ENCODE peak calls at places on chromosome 12, in five cellular contexts. V is IMR-90, F is K562, O is HepG2, U is GM12878. S is an unnamed sample.
A peak's percentile ranks its signal among the peaks of the same experiment; 100 is the strongest.

GRCh38 chr12:108641446-108642268 is 8.0 kb upstream of the SELPLG start:
- DNase-seq in V (no peak), F (no peak), O (no peak), U (no peak), S (no peak)

GRCh38 chr12:39572551-39572950 is 47.1 kb downstream of the ABCD2 start:
- DNase-seq in V (no peak), F (no peak), O (no peak), U (no peak), S (no peak)

GRCh38 chr12:78442454-78442801 is 422.1 kb upstream of the SYT1 start:
- DNase-seq in V (peak; percentile 56), F (no peak), O (no peak), U (no peak), S (no peak)

GRCh38 chr12:77924703-77925102 is 94.0 kb downstream of the NAV3 start:
- DNase-seq in V (peak; percentile 52), F (no peak), O (no peak), U (no peak), S (no peak)

GRCh38 chr12:111448831-111449790 is 43.4 kb downstream of the SH2B3 start:
- DNase-seq in V (no peak), F (no peak), O (no peak), U (no peak), S (no peak)

GRCh38 chr12:71955946-71956345 is 17.3 kb downstream of the TPH2 start:
- DNase-seq in V (peak; percentile 89), F (no peak), O (no peak), U (no peak), S (no peak)

GRCh38 chr12:124617615-124618014 is 50.2 kb upstream of the NCOR2 start:
- DNase-seq in V (no peak), F (peak; percentile 35), O (no peak), U (no peak), S (peak; percentile 90)

GRCh38 chr12:2064078-2064507 is 11.3 kb downstream of the CACNA1C start:
- DNase-seq in V (peak; percentile 59), F (no peak), O (no peak), U (peak; percentile 28), S (peak; percentile 73)

GRCh38 chr12:115672506-115673080 is 604.9 kb downstream of the MED13L start:
- DNase-seq in V (no peak), F (no peak), O (no peak), U (no peak), S (no peak)

GRCh38 chr12:102567031-102567985 is 86.9 kb upstream of the IGF1 start:
- DNase-seq in V (peak; percentile 74), F (no peak), O (no peak), U (no peak), S (peak; percentile 1)

GRCh38 chr12:15726029-15726756 is 63.0 kb downstream of the EPS8 start:
- DNase-seq in V (no peak), F (no peak), O (no peak), U (no peak), S (no peak)

GRCh38 chr12:13462450-13462849 is 265.9 kb downstream of the EMP1 start:
- DNase-seq in V (no peak), F (no peak), O (no peak), U (no peak), S (no peak)

GRCh38 chr12:58750484-58750883 is 169.8 kb downstream of the LRIG3 start:
- DNase-seq in V (peak; percentile 98), F (no peak), O (no peak), U (no peak), S (no peak)

GRCh38 chr12:120076651-120077050 is 39.9 kb downstream of the RAB35 start:
- DNase-seq in V (no peak), F (no peak), O (no peak), U (no peak), S (no peak)

GRCh38 chr12:70467908-70468733 is 102.0 kb downstream of the KCNMB4 start:
- DNase-seq in V (no peak), F (peak; percentile 46), O (peak; percentile 34), U (no peak), S (no peak)

GRCh38 chr12:60176891-60177290 is 581.1 kb downstream of the SLC16A7 start:
- DNase-seq in V (no peak), F (no peak), O (no peak), U (no peak), S (no peak)

GRCh38 chr12:115323223-115323905 is 639.4 kb upstream of the TBX3 start:
- DNase-seq in V (peak; percentile 86), F (no peak), O (no peak), U (no peak), S (no peak)

GRCh38 chr12:72330291-72330690 is 58.1 kb downstream of the TRHDE start:
- DNase-seq in V (peak; percentile 82), F (no peak), O (no peak), U (no peak), S (no peak)

GRCh38 chr12:68537571-68537970 is 73.1 kb upstream of the RAP1B start:
- DNase-seq in V (no peak), F (no peak), O (no peak), U (no peak), S (no peak)

GRCh38 chr12:86117711-86118110 is 138.5 kb downstream of the MGAT4C start:
- DNase-seq in V (peak; percentile 4), F (no peak), O (no peak), U (no peak), S (no peak)

GRCh38 chr12:95218852-95219171 is 1.2 kb downstream of the VEZT start:
- DNase-seq in V (no peak), F (peak; percentile 55), O (no peak), U (no peak), S (no peak)

GRCh38 chr12:27651201-27651600 is 45.0 kb upstream of the REP15 start:
- DNase-seq in V (peak; percentile 14), F (no peak), O (no peak), U (no peak), S (no peak)

GRCh38 chr12:104743181-104743580 is 214.9 kb downstream of the SLC41A2 start:
- DNase-seq in V (no peak), F (no peak), O (no peak), U (no peak), S (no peak)

GRCh38 chr12:104741072-104741471 is 217.0 kb downstream of the SLC41A2 start:
- DNase-seq in V (no peak), F (no peak), O (no peak), U (no peak), S (no peak)

GRCh38 chr12:104741497-104742367 is 216.4 kb downstream of the SLC41A2 start:
- DNase-seq in V (no peak), F (no peak), O (no peak), U (no peak), S (no peak)

GRCh38 chr12:104740668-104741067 is 217.4 kb downstream of the SLC41A2 start:
- DNase-seq in V (no peak), F (no peak), O (no peak), U (peak; percentile 87), S (no peak)

DNA sequence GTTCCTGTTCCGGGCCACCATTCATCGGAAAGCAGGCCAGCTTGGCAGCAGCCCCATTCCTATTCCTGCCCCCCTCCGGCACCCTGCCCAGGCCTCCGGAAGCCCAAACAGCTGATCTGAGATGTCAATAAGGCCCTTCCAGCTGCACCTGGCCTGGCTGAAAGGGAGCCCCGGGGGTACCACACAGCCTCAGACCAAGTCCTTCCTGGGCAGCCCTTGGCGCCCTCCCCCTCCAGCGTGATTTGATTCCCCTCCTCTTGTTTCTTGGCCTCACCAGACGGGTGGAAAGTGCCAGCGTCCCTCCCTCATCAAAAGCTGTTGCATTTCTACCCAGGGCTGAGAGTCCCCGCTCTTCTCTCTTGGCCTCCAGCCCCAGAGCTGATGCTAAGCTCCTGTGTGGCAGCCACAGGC is 215.5 kb downstream of the SLC41A2 start:
- DNase-seq in V (no peak), F (no peak), O (no peak), U (no peak), S (no peak)
- TF ChIP-seq MXI1 in V (no peak), F (no peak), O (no peak), U (no peak), S (no peak)

DNA sequence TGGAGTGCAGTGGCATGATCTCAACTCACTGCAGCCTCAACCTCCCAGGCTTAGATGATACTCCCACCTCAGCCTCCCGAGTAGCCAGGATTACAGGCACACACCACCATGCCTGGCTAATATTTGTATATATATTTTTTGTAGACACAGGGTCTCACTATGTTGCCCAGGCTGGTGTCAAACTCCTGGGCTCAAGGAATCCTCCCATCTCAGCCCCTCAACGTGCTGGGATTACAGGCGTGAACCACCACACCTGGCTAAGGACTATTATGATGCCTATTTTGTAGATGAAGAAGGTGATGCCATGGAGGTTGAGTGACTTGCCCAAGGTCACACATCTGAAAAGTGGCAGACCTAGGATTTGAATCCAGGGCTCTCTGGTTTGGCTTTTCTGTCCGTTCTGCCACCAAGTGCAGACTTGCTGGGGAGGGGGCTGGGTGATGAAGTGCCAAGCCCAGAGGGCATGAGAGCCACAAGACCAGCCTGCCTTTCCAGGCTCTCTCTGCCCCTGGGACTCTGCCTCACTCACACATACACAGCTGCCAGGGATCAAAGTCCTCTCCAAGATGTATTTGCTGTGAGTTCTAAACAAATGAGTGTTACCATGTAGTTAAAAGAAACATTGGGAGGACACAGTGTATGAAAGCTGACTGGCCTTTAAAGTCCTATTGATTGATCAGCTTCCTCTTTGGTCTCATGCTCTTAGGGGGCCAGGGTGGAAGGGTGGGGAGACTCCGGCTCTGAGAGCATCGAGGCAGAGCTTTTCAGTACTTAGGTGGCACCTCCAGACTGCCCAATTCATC is 21.3 kb upstream of the RBM19 start:
- DNase-seq in V (no peak), F (no peak), O (peak; percentile 87), U (no peak), S (no peak)
- TF ChIP-seq CTCF in V (no peak), F (no peak), O (no peak), U (no peak), S (no peak)

GRCh38 chr12:105933671-105934665 is 204.8 kb downstream of the NUAK1 start:
- DNase-seq in V (peak; percentile 99), F (no peak), O (no peak), U (no peak), S (peak; percentile 4)
- H3K4me2 ChIP-seq in V (peak overlapping the region; percentile 26), F (no peak overlapping the region), O (no peak overlapping the region), U (no peak overlapping the region), S (peak overlapping the region; percentile 64)

GRCh38 chr12:96889273-96889933 is 17.7 kb upstream of the NEDD1 start:
- DNase-seq in V (peak; percentile 76), F (no peak), O (no peak), U (no peak), S (no peak)

GRCh38 chr12:96883571-96883970 is 23.5 kb upstream of the NEDD1 start:
- DNase-seq in V (peak; percentile 61), F (no peak), O (no peak), U (no peak), S (no peak)

GRCh38 chr12:96890331-96890730 is 16.7 kb upstream of the NEDD1 start:
- DNase-seq in V (no peak), F (no peak), O (no peak), U (no peak), S (no peak)

GRCh38 chr12:96882862-96883261 is 24.2 kb upstream of the NEDD1 start:
- DNase-seq in V (peak; percentile 94), F (no peak), O (no peak), U (no peak), S (no peak)

DNA sequence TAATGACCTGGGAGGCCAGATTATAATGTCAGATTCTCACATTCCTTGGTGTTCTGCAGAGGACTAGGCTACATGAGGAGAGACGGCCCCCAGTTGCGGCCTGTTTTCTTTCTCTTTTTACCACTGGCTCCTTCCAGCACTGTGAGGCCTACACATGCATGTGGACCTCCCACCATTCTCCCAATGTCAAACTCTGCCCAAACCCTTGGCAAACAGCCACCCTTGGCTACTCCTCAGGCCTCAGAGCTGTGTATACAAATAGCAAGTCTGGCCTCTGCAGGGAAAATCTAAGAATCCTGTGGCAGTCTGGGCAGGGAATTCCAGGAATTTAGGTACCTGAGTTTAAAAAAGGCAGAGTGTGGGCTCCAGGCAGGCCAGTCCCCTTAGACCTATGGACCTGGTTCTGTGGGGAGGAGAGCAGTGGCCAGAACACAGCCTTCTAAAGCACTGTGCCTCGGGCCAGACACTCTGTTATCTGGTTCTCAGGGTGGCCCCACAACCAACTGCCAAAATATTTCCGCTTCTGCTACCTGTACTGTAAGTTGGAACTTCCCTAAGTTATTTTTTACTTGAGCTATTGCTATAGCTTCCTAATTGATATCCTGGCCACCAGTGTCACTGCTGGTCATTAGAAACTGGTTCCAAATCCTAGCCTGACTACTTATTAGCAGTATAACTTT is 19.9 kb upstream of the NEDD1 start:
- DNase-seq in V (peak; percentile 66), F (no peak), O (no peak), U (no peak), S (no peak)
- TF ChIP-seq MXI1 in V (no peak), F (no peak), O (no peak), U (no peak), S (no peak)